ENCODE peak calls at places on chromosomes 12 and 14, in four cellular contexts. C is NT2/D1; R is stimulated activated CD4-positive, alpha-beta T cell treated with anti-CD3 and anti-CD28 coated beads, Interleukin-12 subunit alpha, Interleukin-12 subunit beta, amount 100 ng/mL, for 4 hours; J is COR-L47. D is an unnamed sample.

GRCh38 chr14:30993071-30993470 is 32.4 kb upstream of the AP4S1 start:
- DNase-seq in C (no peak), R (no peak), J (no peak), D (no peak)

GRCh38 chr12:98514984-98515367 is 414 bp upstream of the TMPO start:
- DNase-seq in C (no peak), R (no peak), J (no peak), D (no peak)

GRCh38 chr12:47361389-47362031 is 281.8 kb upstream of the AMIGO2 start:
- DNase-seq in C (no peak), R (peak), J (no peak), D (no peak)

GRCh38 chr12:41014643-41015020 is 173.5 kb upstream of the PDZRN4 start:
- DNase-seq in C (no peak), R (no peak), J (no peak), D (no peak)

GRCh38 chr12:53096089-53096741 is 1.3 kb upstream of the IGFBP6 start:
- DNase-seq in C (no peak), R (no peak), J (no peak), D (no peak)

GRCh38 chr14:44961151-44961729 is 507 bp downstream of the KLHL28 start:
- DNase-seq in C (peak), R (peak), J (peak), D (peak)

GRCh38 chr12:104457746-104458644 is 1.2 kb downstream of the CHST11 start:
- DNase-seq in C (no peak), R (peak), J (no peak), D (peak)

GRCh38 chr12:26704214-26704613 is 128.8 kb downstream of the ITPR2 start:
- DNase-seq in C (no peak), R (no peak), J (no peak), D (no peak)

GRCh38 chr12:12903642-12904609 is 12.6 kb downstream of the GPRC5A start:
- DNase-seq in C (no peak), R (no peak), J (no peak), D (no peak)

GRCh38 chr14:22393796-22394195 is 195.2 kb downstream of the DAD1 start:
- DNase-seq in C (no peak), R (no peak), J (no peak), D (no peak)

GRCh38 chr12:49244161-49244560 is 20.7 kb upstream of the TUBA1C start:
- DNase-seq in C (no peak), R (no peak), J (no peak), D (no peak)

GRCh38 chr12:52020539-52021336 is 14.0 kb downstream of the TAMALIN start:
- DNase-seq in C (no peak), R (peak), J (peak), D (no peak)

GRCh38 chr12:80684077-80684495 is 23.3 kb upstream of the MYF6 start:
- DNase-seq in C (no peak), R (no peak), J (no peak), D (no peak)

GRCh38 chr12:22687677-22688076 is 62.7 kb downstream of the ETNK1 start:
- DNase-seq in C (no peak), R (no peak), J (no peak), D (no peak)

GRCh38 chr14:93245764-93246420 is 38.8 kb downstream of the UBR7 start:
- DNase-seq in C (no peak), R (no peak), J (no peak), D (no peak)

GRCh38 chr12:98793121-98793520 is 148.0 kb downstream of the APAF1 start:
- DNase-seq in C (no peak), R (no peak), J (no peak), D (no peak)

GRCh38 chr14:92495041-92495440 is 18.5 kb upstream of the RIN3 start:
- DNase-seq in C (no peak), R (no peak), J (no peak), D (no peak)

GRCh38 chr12:94994312-94994711 is 9.2 kb downstream of the NDUFA12 start:
- DNase-seq in C (no peak), R (no peak), J (no peak), D (no peak)

GRCh38 chr12:95762123-95762785 is 28.3 kb downstream of the NTN4 start:
- DNase-seq in C (no peak), R (no peak), J (no peak), D (no peak)

GRCh38 chr12:106445981-106446380 is 88.4 kb downstream of the POLR3B start:
- DNase-seq in C (no peak), R (no peak), J (no peak), D (no peak)

GRCh38 chr14:30779210-30779609 is 95.1 kb upstream of the COCH start:
- DNase-seq in C (no peak), R (no peak), J (no peak), D (no peak)

GRCh38 chr12:42372154-42372791 is 46.3 kb downstream of the PPHLN1 start:
- DNase-seq in C (peak), R (no peak), J (peak), D (peak)

D was measured in GM12892.